ENCODE peak calls at places on chromosomes 5 and 9, in four cellular contexts. R is epithelial cell of esophagus, H is neural progenitor cell, V is spleen. T is an unnamed sample.

GRCh38 chr9:37941253-37941652 is 37.3 kb upstream of the SLC25A51 start:
- DNase-seq in R (no peak), H (no peak), V (no peak), T (no peak)

GRCh38 chr9:130199605-130200004 is 27.4 kb downstream of the NCS1 start:
- DNase-seq in R (peak; percentile 87), H (no peak), V (no peak), T (no peak)

GRCh38 chr5:60102961-60103683 is 209.6 kb upstream of the PDE4D start:
- DNase-seq in R (peak; percentile 77), H (no peak), V (no peak), T (peak; percentile 79)

GRCh38 chr9:95147452-95147851 is 170.1 kb downstream of the FANCC start:
- DNase-seq in R (no peak), H (no peak), V (no peak), T (peak; percentile 37)

GRCh38 chr5:154467655-154468354 is 10.2 kb downstream of the HAND1 start:
- DNase-seq in R (peak; percentile 72), H (peak; percentile 88), V (peak; percentile 94), T (peak; percentile 79)

GRCh38 chr5:35939639-35940038 is 1.2 kb upstream of the CAPSL start:
- DNase-seq in R (no peak), H (no peak), V (no peak), T (peak; percentile 18)

GRCh38 chr5:172798422-172799215 is 27.6 kb upstream of the DUSP1 start:
- DNase-seq in R (peak; percentile 88), H (no peak), V (peak; percentile 81), T (peak; percentile 93)

GRCh38 chr9:137789295-137789895 is 88.2 kb upstream of the CACNA1B start:
- DNase-seq in R (no peak), H (no peak), V (no peak), T (no peak)

GRCh38 chr9:109506097-109506712 is 8.1 kb upstream of the PTPN3 start:
- DNase-seq in R (no peak), H (no peak), V (no peak), T (peak; percentile 32)

GRCh38 chr5:150625164-150625535 is 15.3 kb upstream of the SYNPO start:
- DNase-seq in R (no peak), H (no peak), V (peak; percentile 85), T (no peak)

GRCh38 chr9:30925635-30926034 is 1458.8 kb upstream of the ACO1 start:
- DNase-seq in R (peak; percentile 4), H (no peak), V (no peak), T (no peak)

GRCh38 chr5:119537704-119538103 is 85.4 kb downstream of the HSD17B4 start:
- DNase-seq in R (peak; percentile 79), H (no peak), V (no peak), T (peak; percentile 51)

GRCh38 chr5:140560227-140560626 is 3.0 kb upstream of the SRA1 start:
- DNase-seq in R (no peak), H (no peak), V (no peak), T (no peak)

GRCh38 chr9:137452761-137453642 is 6.1 kb downstream of the NSMF start:
- DNase-seq in R (no peak), H (no peak), V (peak; percentile 90), T (no peak)

GRCh38 chr5:179212870-179213269 is 132.4 kb downstream of the ADAMTS2 start:
- DNase-seq in R (no peak), H (peak; percentile 27), V (no peak), T (no peak)

GRCh38 chr5:21774791-21775190 is 1078.4 kb downstream of the CDH12 start:
- DNase-seq in R (peak; percentile 97), H (no peak), V (no peak), T (peak; percentile 11)

GRCh38 chr9:134891713-134892112 is 11.1 kb downstream of the FCN2 start:
- DNase-seq in R (no peak), H (no peak), V (peak; percentile 51), T (no peak)

GRCh38 chr5:134511796-134512660 is 13.4 kb upstream of the JADE2 start:
- DNase-seq in R (peak; percentile 49), H (peak; percentile 26), V (no peak), T (peak; percentile 86)

GRCh38 chr9:120593955-120594277 is 13.9 kb upstream of the CDK5RAP2 start:
- DNase-seq in R (no peak), H (no peak), V (no peak), T (no peak)

GRCh38 chr5:158559066-158559465 is 540.6 kb downstream of the EBF1 start:
- DNase-seq in R (no peak), H (no peak), V (no peak), T (no peak)

GRCh38 chr9:37591775-37592107 is 656 bp downstream of the TOMM5 start:
- DNase-seq in R (no peak), H (no peak), V (no peak), T (no peak)

GRCh38 chr5:25028994-25029393 is 384.2 kb upstream of the CDH10 start:
- DNase-seq in R (no peak), H (no peak), V (peak; percentile 24), T (no peak)

GRCh38 chr5:95615164-95615467 is 4.8 kb upstream of the GPR150 start:
- DNase-seq in R (no peak), H (no peak), V (no peak), T (no peak)

GRCh38 chr9:12934515-12935301 is 159.9 kb downstream of the LURAP1L start:
- DNase-seq in R (peak; percentile 61), H (no peak), V (no peak), T (no peak)

GRCh38 chr5:54742417-54742889 is 224.9 kb downstream of the SNX18 start:
- DNase-seq in R (peak; percentile 92), H (peak; percentile 27), V (no peak), T (peak; percentile 70)

GRCh38 chr9:106648799-106649198 is 214.2 kb upstream of the ZNF462 start:
- DNase-seq in R (peak; percentile 47), H (no peak), V (no peak), T (peak; percentile 62)

GRCh38 chr9:124574944-124575343 is 67.7 kb upstream of the NR5A1 start:
- DNase-seq in R (peak; percentile 88), H (no peak), V (no peak), T (peak; percentile 49)

GRCh38 chr9:114282104-114282485 is 40.8 kb upstream of the ORM1 start:
- DNase-seq in R (no peak), H (no peak), V (peak; percentile 47), T (no peak)

GRCh38 chr9:93098236-93098946 is 2.4 kb downstream of the CARD19 start:
- DNase-seq in R (peak; percentile 92), H (no peak), V (peak; percentile 96), T (peak; percentile 97)

GRCh38 chr9:116661037-116661954 is 25.8 kb upstream of the TRIM32 start:
- DNase-seq in R (peak; percentile 81), H (peak; percentile 82), V (no peak), T (peak; percentile 92)

GRCh38 chr9:93252781-93253530 is 69.0 kb downstream of the WNK2 start:
- DNase-seq in R (no peak), H (no peak), V (peak; percentile 65), T (no peak)

GRCh38 chr5:119750887-119751733 is 121.8 kb downstream of the FAM170A start:
- DNase-seq in R (peak; percentile 82), H (no peak), V (no peak), T (no peak)

GRCh38 chr5:33105521-33105941 is 335.2 kb upstream of the TARS1 start:
- DNase-seq in R (peak; percentile 40), H (no peak), V (no peak), T (peak; percentile 64)

GRCh38 chr5:14741131-14741530 is 76.6 kb downstream of the OTULIN start:
- DNase-seq in R (no peak), H (no peak), V (no peak), T (no peak)

GRCh38 chr9:113602126-113603119 is 138.9 kb downstream of the RGS3 start:
- DNase-seq in R (peak; percentile 88), H (peak; percentile 64), V (peak; percentile 81), T (peak; percentile 83)

DNA sequence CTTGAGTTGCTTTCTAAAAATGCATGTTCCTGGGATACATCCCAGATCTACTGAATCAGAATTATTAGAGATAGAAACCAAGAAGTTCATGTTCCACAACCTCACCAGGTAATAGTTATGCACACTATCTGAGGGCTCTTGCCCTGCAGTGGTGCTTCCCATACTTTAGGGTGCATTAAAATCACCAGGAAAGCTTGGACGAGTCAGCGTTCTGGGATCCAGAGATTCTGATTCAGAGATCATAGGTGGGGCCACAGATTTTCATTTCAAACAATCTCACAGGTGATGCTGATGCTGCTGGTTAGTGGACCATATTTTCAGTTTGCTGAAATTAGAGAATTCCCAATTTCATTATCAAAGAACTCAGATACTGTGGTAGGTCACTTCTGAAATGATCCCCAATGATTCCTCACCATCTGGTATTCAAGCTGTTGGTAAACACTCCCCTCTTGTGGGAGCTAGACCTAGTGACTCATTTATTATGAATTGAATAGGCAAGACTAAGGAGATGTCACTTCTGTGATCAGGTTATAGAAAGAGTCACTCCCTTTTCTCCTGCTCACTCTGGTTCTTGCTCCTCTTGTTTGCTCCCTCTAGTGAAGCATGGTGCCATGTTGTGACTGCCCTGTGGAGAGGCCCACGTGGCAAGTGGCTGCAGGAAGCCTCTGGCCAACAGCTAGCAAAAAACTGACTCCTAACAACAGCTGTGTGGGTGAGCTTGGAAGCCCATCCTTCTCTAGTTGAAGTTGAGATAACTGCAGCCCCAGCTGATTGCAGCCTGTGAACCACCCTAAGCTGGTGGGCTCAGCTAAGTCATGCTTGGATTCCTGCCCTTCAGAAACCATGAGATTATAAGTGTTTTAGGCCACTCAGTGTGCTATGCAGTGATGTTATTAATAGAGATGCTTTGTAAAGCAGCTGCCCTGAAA is 59.8 kb downstream of the SH3TC2 start:
- DNase-seq in R (peak; percentile 75), H (no peak), V (no peak), T (peak; percentile 64)
- TF ChIP-seq CTCF in R (peak; percentile 39), H (no peak), V (no peak), T (no peak)

GRCh38 chr5:161085081-161085480 is 233.1 kb upstream of the ATP10B start:
- DNase-seq in R (no peak), H (no peak), V (no peak), T (no peak)

GRCh38 chr5:161089569-161089968 is 237.6 kb upstream of the ATP10B start:
- DNase-seq in R (no peak), H (no peak), V (no peak), T (no peak)

GRCh38 chr5:161078793-161079192 is 226.8 kb upstream of the ATP10B start:
- DNase-seq in R (no peak), H (no peak), V (no peak), T (no peak)

GRCh38 chr5:161086456-161086855 is 234.4 kb upstream of the ATP10B start:
- DNase-seq in R (peak; percentile 64), H (no peak), V (no peak), T (peak; percentile 10)

DNA sequence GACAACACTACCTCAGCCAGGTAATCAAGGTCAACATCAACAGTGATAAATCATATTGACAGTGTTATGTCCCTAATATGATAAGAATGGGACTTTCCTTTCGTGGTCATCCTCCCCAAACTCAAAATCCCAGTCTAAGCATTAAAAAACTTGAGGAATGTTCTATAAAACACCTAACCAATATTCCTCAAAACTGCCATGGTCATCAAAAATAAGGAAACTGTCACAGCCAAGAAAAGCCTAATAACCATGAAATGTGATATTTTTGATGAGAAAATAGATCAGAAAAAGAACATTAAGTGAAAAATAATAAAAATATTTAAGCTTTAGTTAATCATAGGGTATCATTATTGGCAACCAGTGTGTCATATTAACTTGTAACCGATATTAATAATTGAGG is 232.1 kb upstream of the ATP10B start:
- DNase-seq in R (no peak), H (no peak), V (no peak), T (no peak)
- H3K4me3 ChIP-seq in R (no peak overlapping the region), H (no peak overlapping the region), V (no peak overlapping the region), T (no peak overlapping the region)

GRCh38 chr5:139268364-139269202 is 25.0 kb upstream of the MATR3 start:
- DNase-seq in R (no peak), H (peak; percentile 27), V (no peak), T (no peak)
- TF ChIP-seq CTCF in R (peak; percentile 29), H (peak; percentile 13), V (no peak), T (peak; percentile 31)

DNA sequence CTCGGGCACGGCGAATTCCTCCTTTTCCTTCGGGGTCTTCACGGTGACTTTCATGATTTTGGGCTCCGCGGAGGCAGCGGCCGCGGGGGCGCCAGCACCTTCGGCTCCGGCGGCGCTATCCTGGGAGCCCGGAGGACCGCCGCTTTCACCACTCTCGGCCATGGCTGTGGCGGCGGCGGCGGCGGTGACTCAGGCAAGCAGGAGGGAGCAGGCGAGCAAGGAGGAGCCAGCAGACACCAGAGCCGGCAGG is 315 bp downstream of the UBQLN1 start:
- DNase-seq in R (peak; percentile 87), H (no peak), V (no peak), T (no peak)
- H3K4me3 ChIP-seq in R (peak overlapping the region; percentile 98), H (peak overlapping the region; percentile 77), V (peak overlapping the region; percentile 80), T (peak overlapping the region; percentile 96)

T was measured in choroid plexus epithelial cell.